ENCODE peak calls at places on chromosome 22, in eight cellular contexts. C is lower lobe of right lung; Y is transverse colon; Z is GM12891; J is occipital lobe; P is CD4-positive, alpha-beta memory T cell; O is Kasumi-1; W is non-pigmented ciliary epithelial cell. Q is an unnamed sample.

GRCh38 chr22:50532353-50532700 is 2.5 kb upstream of the TYMP start:
- DNase-seq in C (peak), Y (peak), Z (peak), J (no peak), P (no peak), O (no peak), W (no peak), Q (no peak)

GRCh38 chr22:17095538-17095937 is 10.7 kb downstream of the IL17RA start:
- DNase-seq in C (no peak), Y (no peak), Z (no peak), J (no peak), P (no peak), O (peak), W (no peak), Q (no peak)

GRCh38 chr22:41523464-41524221 is 20.6 kb downstream of the POLR3H start:
- DNase-seq in C (no peak), Y (no peak), Z (no peak), J (no peak), P (no peak), O (no peak), W (peak), Q (no peak)

GRCh38 chr22:50169774-50170341 is 673 bp upstream of the PANX2 start:
- DNase-seq in C (peak), Y (no peak), Z (no peak), J (no peak), P (no peak), O (no peak), W (no peak), Q (no peak)

GRCh38 chr22:36935694-36936093 is 22.3 kb downstream of the CSF2RB start:
- DNase-seq in C (no peak), Y (no peak), Z (no peak), J (no peak), P (no peak), O (no peak), W (no peak), Q (no peak)

GRCh38 chr22:19762315-19763140 is 1.9 kb downstream of the TBX1 start:
- DNase-seq in C (no peak), Y (no peak), Z (no peak), J (no peak), P (no peak), O (no peak), W (no peak), Q (no peak)

GRCh38 chr22:36617694-36618522 is 85.6 kb downstream of the CACNG2 start:
- DNase-seq in C (no peak), Y (no peak), Z (no peak), J (no peak), P (no peak), O (no peak), W (no peak), Q (no peak)

GRCh38 chr22:50396751-50397370 is 53.7 kb downstream of the PPP6R2 start:
- DNase-seq in C (no peak), Y (no peak), Z (no peak), J (no peak), P (no peak), O (no peak), W (no peak), Q (no peak)

Q was measured in dorsolateral prefrontal cortex.